ENCODE peak calls at places on chromosomes 11 and 22, in nine cellular contexts. Q, P, O, M, E, J, T, K and W are unnamed samples.

GRCh38 chr11:101096036-101096704 is 33.4 kb downstream of the PGR start:
- DNase-seq in Q (no peak), P (no peak), O (no peak), M (peak), E (no peak), J (no peak), T (peak), K (no peak), W (no peak)

GRCh38 chr11:10298342-10298741 is 4.3 kb upstream of the SBF2 start:
- DNase-seq in Q (no peak), P (peak), O (peak), M (no peak), E (no peak), J (no peak), T (peak), K (peak), W (peak)

GRCh38 chr11:85756401-85757200 is 54.3 kb downstream of the SYTL2 start:
- DNase-seq in Q (no peak), P (no peak), O (no peak), M (no peak), E (no peak), J (no peak), T (no peak), K (no peak), W (no peak)

GRCh38 chr11:82775736-82776346 is 42.2 kb upstream of the FAM181B start:
- DNase-seq in Q (peak), P (peak), O (no peak), M (no peak), E (no peak), J (peak), T (peak), K (peak), W (peak)

GRCh38 chr22:44033689-44034088 is 9.6 kb downstream of the PARVB start:
- DNase-seq in Q (no peak), P (no peak), O (no peak), M (no peak), E (no peak), J (peak), T (peak), K (peak), W (peak)

GRCh38 chr11:117932987-117933386 is 3.8 kb upstream of the TMPRSS13 start:
- DNase-seq in Q (no peak), P (no peak), O (no peak), M (no peak), E (peak), J (no peak), T (no peak), K (no peak), W (no peak)

GRCh38 chr11:17877886-17878285 is 135.0 kb downstream of the SERGEF start:
- DNase-seq in Q (no peak), P (no peak), O (no peak), M (no peak), E (no peak), J (no peak), T (no peak), K (no peak), W (no peak)

GRCh38 chr11:57318178-57318577 is 6.6 kb downstream of the TNKS1BP1 start:
- DNase-seq in Q (no peak), P (no peak), O (no peak), M (no peak), E (no peak), J (no peak), T (peak), K (no peak), W (no peak)

GRCh38 chr11:130156108-130157022 is 3.2 kb upstream of the ST14 start:
- DNase-seq in Q (no peak), P (peak), O (no peak), M (no peak), E (no peak), J (no peak), T (no peak), K (no peak), W (peak)

GRCh38 chr11:6523253-6523652 is 26.2 kb downstream of the DNHD1 start:
- DNase-seq in Q (peak), P (peak), O (no peak), M (no peak), E (no peak), J (no peak), T (no peak), K (no peak), W (peak)

GRCh38 chr11:9765320-9766101 is 101.6 kb downstream of the SWAP70 start:
- DNase-seq in Q (peak), P (no peak), O (peak), M (peak), E (no peak), J (no peak), T (peak), K (peak), W (peak)

GRCh38 chr22:35308480-35308945 is 8.8 kb downstream of the TOM1 start:
- DNase-seq in Q (no peak), P (no peak), O (no peak), M (no peak), E (no peak), J (no peak), T (no peak), K (no peak), W (no peak)

GRCh38 chr11:74694136-74694535 is 37.1 kb downstream of the CHRDL2 start:
- DNase-seq in Q (no peak), P (no peak), O (no peak), M (no peak), E (no peak), J (no peak), T (no peak), K (no peak), W (no peak)

GRCh38 chr11:12005476-12005875 is 3.0 kb downstream of the DKK3 start:
- DNase-seq in Q (no peak), P (no peak), O (peak), M (no peak), E (no peak), J (no peak), T (peak), K (peak), W (peak)

GRCh38 chr11:9741260-9741659 is 77.4 kb downstream of the SWAP70 start:
- DNase-seq in Q (no peak), P (no peak), O (no peak), M (no peak), E (no peak), J (no peak), T (no peak), K (no peak), W (no peak)

DNA sequence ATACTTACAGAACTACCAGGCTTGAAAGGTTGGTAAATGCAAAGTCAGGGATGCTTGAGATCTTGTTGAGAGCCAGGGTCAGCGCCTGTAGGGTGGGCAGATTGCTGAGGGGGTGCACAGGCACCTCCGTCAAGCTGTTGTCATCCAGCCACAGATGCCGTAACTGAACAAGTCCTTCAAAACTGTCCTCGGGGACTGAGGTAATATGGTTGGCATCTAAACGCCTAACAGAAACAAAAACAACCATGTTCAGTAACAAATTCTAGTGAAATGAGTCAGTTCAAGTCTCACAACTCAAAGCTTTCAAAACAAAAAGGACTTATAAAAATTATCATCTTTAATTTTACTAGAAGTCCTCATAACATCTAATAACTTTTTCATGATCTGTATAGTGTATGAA is 22.2 kb upstream of the CCDC34 start:
- DNase-seq in Q (no peak), P (peak), O (peak), M (no peak), E (peak), J (no peak), T (peak), K (peak), W (peak)
- H3K4me3 ChIP-seq in Q (no peak), P (no peak), O (no peak), M (no peak), E (peak), J (no peak), T (no peak), K (peak), W (no peak)

DNA sequence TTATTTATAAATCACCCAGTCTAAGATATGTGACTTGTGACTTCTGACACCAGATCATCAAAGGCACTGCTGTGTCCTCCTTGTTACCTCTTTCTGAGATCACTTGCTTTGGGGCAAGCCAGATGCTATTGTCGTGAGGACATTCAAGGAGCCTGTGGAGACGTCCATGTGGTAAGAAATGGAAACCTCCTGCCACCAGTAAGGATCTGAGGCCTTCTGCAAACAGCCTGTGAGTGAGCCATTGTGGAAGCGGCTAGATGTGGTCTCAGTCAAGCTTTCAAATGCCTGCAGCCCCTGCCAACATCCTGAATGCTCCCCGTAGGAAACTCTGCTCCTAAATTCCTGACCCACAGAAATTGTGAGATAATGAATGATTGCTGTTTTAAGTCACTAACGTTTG is 11.7 kb upstream of the RDX start:
- DNase-seq in Q (no peak), P (no peak), O (no peak), M (no peak), E (no peak), J (no peak), T (no peak), K (no peak), W (no peak)
- H3K4me3 ChIP-seq in Q (no peak), P (no peak), O (no peak), M (no peak), E (no peak), J (no peak), T (no peak), K (no peak), W (no peak)

GRCh38 chr11:125568970-125569912 is at the start of gene EI24:
- DNase-seq in Q (peak), P (peak), O (peak), M (peak), E (peak), J (peak), T (peak), K (peak), W (peak)

GRCh38 chr11:125570952-125571351 is 1.7 kb downstream of the EI24 start:
- DNase-seq in Q (no peak), P (no peak), O (no peak), M (no peak), E (no peak), J (no peak), T (peak), K (no peak), W (no peak)

GRCh38 chr11:125566235-125566634 is 3.0 kb upstream of the EI24 start:
- DNase-seq in Q (no peak), P (no peak), O (no peak), M (no peak), E (no peak), J (no peak), T (no peak), K (no peak), W (no peak)

GRCh38 chr11:125572916-125573315 is 3.6 kb downstream of the EI24 start:
- DNase-seq in Q (no peak), P (no peak), O (no peak), M (no peak), E (no peak), J (no peak), T (no peak), K (no peak), W (no peak)

GRCh38 chr11:125569913-125570621 is 790 bp downstream of the EI24 start:
- DNase-seq in Q (no peak), P (peak), O (no peak), M (no peak), E (no peak), J (no peak), T (peak), K (no peak), W (peak)
- H3K4me3 ChIP-seq in Q (peak), P (peak), O (peak), M (peak), E (peak), J (peak), T (peak), K (peak), W (peak)

GRCh38 chr11:61151545-61152252 is 9.5 kb downstream of the VPS37C start:
- DNase-seq in Q (no peak), P (no peak), O (no peak), M (no peak), E (no peak), J (peak), T (no peak), K (no peak), W (no peak)
- H3K4me3 ChIP-seq in Q (no peak), P (no peak), O (no peak), M (no peak), E (no peak), J (no peak), T (no peak), K (no peak), W (no peak)

GRCh38 chr22:22886546-22886945 is 1.1 kb upstream of the IGLL5 start:
- DNase-seq in Q (no peak), P (no peak), O (no peak), M (no peak), E (peak), J (peak), T (no peak), K (no peak), W (no peak)

GRCh38 chr22:22883090-22883727 is 4.4 kb upstream of the IGLL5 start:
- DNase-seq in Q (no peak), P (no peak), O (no peak), M (no peak), E (no peak), J (peak), T (no peak), K (no peak), W (no peak)

GRCh38 chr22:22884010-22884887 is 3.4 kb upstream of the IGLL5 start:
- DNase-seq in Q (no peak), P (peak), O (no peak), M (peak), E (peak), J (peak), T (peak), K (no peak), W (peak)

GRCh38 chr22:22887621-22888503 is at the start of gene IGLL5:
- DNase-seq in Q (no peak), P (no peak), O (no peak), M (no peak), E (peak), J (peak), T (no peak), K (no peak), W (no peak)

GRCh38 chr22:22884888-22885840 is 2.5 kb upstream of the IGLL5 start:
- DNase-seq in Q (no peak), P (no peak), O (no peak), M (no peak), E (peak), J (peak), T (no peak), K (no peak), W (no peak)
- H3K4me3 ChIP-seq in Q (no peak), P (no peak), O (no peak), M (no peak), E (no peak), J (no peak), T (no peak), K (no peak), W (no peak)

GRCh38 chr11:45993438-45994064 is 71.1 kb downstream of the LARGE2 start:
- DNase-seq in Q (no peak), P (no peak), O (no peak), M (peak), E (no peak), J (peak), T (peak), K (no peak), W (no peak)

GRCh38 chr11:46001427-46002049 is 79.1 kb downstream of the LARGE2 start:
- DNase-seq in Q (no peak), P (no peak), O (no peak), M (no peak), E (no peak), J (no peak), T (no peak), K (peak), W (no peak)

GRCh38 chr11:45995342-45995734 is 72.9 kb downstream of the LARGE2 start:
- DNase-seq in Q (no peak), P (no peak), O (no peak), M (no peak), E (no peak), J (peak), T (no peak), K (no peak), W (no peak)

GRCh38 chr11:45994421-45995341 is 72.2 kb downstream of the LARGE2 start:
- DNase-seq in Q (no peak), P (no peak), O (peak), M (no peak), E (no peak), J (peak), T (peak), K (peak), W (peak)

DNA sequence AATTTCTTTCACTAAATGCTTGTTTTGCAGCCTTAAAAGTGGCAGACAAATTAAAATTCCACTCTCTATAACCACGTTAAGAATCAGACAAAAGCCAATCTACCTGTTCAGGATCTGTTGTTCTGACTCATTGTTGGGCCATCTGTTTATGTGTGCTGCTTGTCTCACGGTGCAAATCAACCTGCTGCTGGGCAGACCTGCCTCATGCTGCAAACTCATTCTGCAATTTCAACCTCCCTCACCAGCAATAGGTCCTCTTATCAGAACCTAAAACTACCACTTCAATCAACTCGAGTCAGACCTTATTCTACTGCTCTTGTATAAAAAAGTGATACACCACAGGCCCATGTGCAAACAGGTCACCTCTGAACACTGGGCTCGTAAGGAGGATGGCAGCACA is 75.1 kb downstream of the LARGE2 start:
- DNase-seq in Q (no peak), P (peak), O (no peak), M (no peak), E (no peak), J (peak), T (no peak), K (no peak), W (no peak)
- H3K4me3 ChIP-seq in Q (no peak), P (no peak), O (no peak), M (no peak), E (no peak), J (no peak), T (no peak), K (no peak), W (no peak)

GRCh38 chr22:49961601-49962011 is 1.0 kb downstream of the PIM3 start:
- DNase-seq in Q (no peak), P (no peak), O (no peak), M (peak), E (no peak), J (no peak), T (no peak), K (no peak), W (peak)

GRCh38 chr22:49964136-49964492 is 3.5 kb downstream of the PIM3 start:
- DNase-seq in Q (no peak), P (no peak), O (no peak), M (peak), E (no peak), J (no peak), T (no peak), K (no peak), W (no peak)

GRCh38 chr22:49963647-49964026 is 3.1 kb downstream of the PIM3 start:
- DNase-seq in Q (no peak), P (no peak), O (no peak), M (peak), E (no peak), J (no peak), T (no peak), K (no peak), W (no peak)

GRCh38 chr22:49962012-49962750 is 1.6 kb downstream of the PIM3 start:
- DNase-seq in Q (peak), P (peak), O (no peak), M (peak), E (peak), J (peak), T (peak), K (peak), W (peak)

DNA sequence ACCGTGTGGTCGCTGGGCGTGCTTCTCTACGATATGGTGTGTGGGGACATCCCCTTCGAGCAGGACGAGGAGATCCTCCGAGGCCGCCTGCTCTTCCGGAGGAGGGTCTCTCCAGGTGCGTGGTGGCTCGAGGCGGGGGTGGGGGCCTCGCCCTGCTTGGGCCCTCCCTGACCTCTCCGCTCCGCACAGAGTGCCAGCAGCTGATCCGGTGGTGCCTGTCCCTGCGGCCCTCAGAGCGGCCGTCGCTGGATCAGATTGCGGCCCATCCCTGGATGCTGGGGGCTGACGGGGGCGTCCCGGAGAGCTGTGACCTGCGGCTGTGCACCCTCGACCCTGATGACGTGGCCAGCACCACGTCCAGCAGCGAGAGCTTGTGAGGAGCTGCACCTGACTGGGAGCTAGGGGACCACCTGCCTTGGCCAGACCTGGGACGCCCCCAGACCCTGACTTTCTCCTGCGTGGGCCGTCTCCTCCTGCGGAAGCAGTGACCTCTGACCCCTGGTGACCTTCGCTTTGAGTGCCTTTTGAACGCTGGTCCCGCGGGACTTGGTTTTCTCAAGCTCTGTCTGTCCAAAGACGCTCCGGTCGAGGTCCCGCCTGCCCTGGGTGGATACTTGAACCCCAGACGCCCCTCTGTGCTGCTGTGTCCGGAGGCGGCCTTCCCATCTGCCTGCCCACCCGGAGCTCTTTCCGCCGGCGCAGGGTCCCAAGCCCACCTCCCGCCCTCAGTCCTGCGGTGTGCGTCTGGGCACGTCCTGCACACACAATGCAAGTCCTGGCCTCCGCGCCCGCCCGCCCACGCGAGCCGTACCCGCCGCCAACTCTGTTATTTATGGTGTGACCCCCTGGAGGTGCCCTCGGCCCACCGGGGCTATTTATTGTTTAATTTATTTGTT is 2.4 kb downstream of the PIM3 start:
- DNase-seq in Q (no peak), P (no peak), O (no peak), M (peak), E (peak), J (no peak), T (no peak), K (no peak), W (no peak)
- H3K4me3 ChIP-seq in Q (peak), P (peak), O (peak), M (peak), E (peak), J (peak), T (peak), K (peak), W (peak)

GRCh38 chr11:110331626-110332025 is 35.2 kb upstream of the RDX start:
- DNase-seq in Q (no peak), P (no peak), O (no peak), M (no peak), E (no peak), J (no peak), T (no peak), K (no peak), W (no peak)
- H3K4me3 ChIP-seq in Q (no peak), P (no peak), O (no peak), M (no peak), E (no peak), J (no peak), T (no peak), K (no peak), W (no peak)